ENCODE peak calls at places on chromosomes 13 and 19, in five cellular contexts. J is H1, H is stomach, E is esophagus muscularis mucosa, Q is K562. Z is an unnamed sample.

GRCh38 chr13:53254495-53254894 is 225.9 kb downstream of the OLFM4 start:
- DNase-seq in J (no peak), H (no peak), E (no peak), Q (peak), Z (no peak)

GRCh38 chr19:34269968-34270621 is 15.7 kb downstream of the GARRE1 start:
- DNase-seq in J (no peak), H (peak), E (no peak), Q (no peak), Z (peak)

GRCh38 chr19:47512183-47512947 is 2.5 kb downstream of the NAPA start:
- DNase-seq in J (no peak), H (peak), E (no peak), Q (no peak), Z (peak)

GRCh38 chr19:13931582-13932378 is 6.4 kb downstream of the PODNL1 start:
- DNase-seq in J (no peak), H (no peak), E (no peak), Q (peak), Z (no peak)

GRCh38 chr19:34806976-34807860 is 34.2 kb upstream of the ZNF599 start:
- DNase-seq in J (no peak), H (no peak), E (no peak), Q (no peak), Z (no peak)

GRCh38 chr19:8396563-8397203 is 6.5 kb downstream of the RAB11B start:
- DNase-seq in J (no peak), H (peak), E (no peak), Q (peak), Z (peak)

GRCh38 chr13:63910406-63910957 is 2494.8 kb upstream of the PCDH20 start:
- DNase-seq in J (no peak), H (no peak), E (no peak), Q (no peak), Z (no peak)

GRCh38 chr13:45521292-45521691 is 56.6 kb downstream of the COG3 start:
- DNase-seq in J (no peak), H (no peak), E (no peak), Q (no peak), Z (no peak)

GRCh38 chr19:51681286-51681956 is 11.7 kb upstream of the SPACA6 start:
- DNase-seq in J (no peak), H (no peak), E (no peak), Q (no peak), Z (no peak)

GRCh38 chr19:55640577-55641375 is at the start of gene ZNF580:
- DNase-seq in J (no peak), H (peak), E (no peak), Q (peak), Z (peak)

GRCh38 chr19:17784201-17785008 is 10.5 kb upstream of the B3GNT3 start:
- DNase-seq in J (no peak), H (peak), E (no peak), Q (peak), Z (peak)

GRCh38 chr19:5850743-5851293 is 431 bp downstream of the FUT3 start:
- DNase-seq in J (no peak), H (peak), E (no peak), Q (peak), Z (peak)

GRCh38 chr13:114155320-114155719 is 22.9 kb upstream of the RASA3 start:
- DNase-seq in J (no peak), H (no peak), E (no peak), Q (no peak), Z (no peak)

GRCh38 chr19:4713384-4713951 is 10.2 kb downstream of the DPP9 start:
- DNase-seq in J (no peak), H (peak), E (peak), Q (no peak), Z (peak)

GRCh38 chr19:18435848-18436631 is 1.9 kb downstream of the ISYNA1 start:
- DNase-seq in J (no peak), H (no peak), E (no peak), Q (no peak), Z (no peak)

GRCh38 chr19:54041969-54042606 is 21.6 kb downstream of the VSTM1 start:
- DNase-seq in J (no peak), H (no peak), E (no peak), Q (peak), Z (no peak)

GRCh38 chr13:44692173-44692713 is 116.1 kb upstream of the TSC22D1 start:
- DNase-seq in J (no peak), H (no peak), E (no peak), Q (no peak), Z (no peak)

GRCh38 chr13:21079206-21079605 is 17.8 kb upstream of the LATS2 start:
- DNase-seq in J (no peak), H (no peak), E (no peak), Q (no peak), Z (no peak)

GRCh38 chr19:46288896-46289588 is 7.8 kb upstream of the HIF3A start:
- DNase-seq in J (no peak), H (no peak), E (no peak), Q (no peak), Z (no peak)

GRCh38 chr19:46606681-46607440 is 5.7 kb downstream of the CALM3 start:
- DNase-seq in J (no peak), H (no peak), E (no peak), Q (no peak), Z (peak)

GRCh38 chr13:85529216-85529590 is 270.0 kb downstream of the SLITRK6 start:
- DNase-seq in J (no peak), H (no peak), E (no peak), Q (no peak), Z (no peak)

GRCh38 chr19:11160119-11160768 is 4.7 kb upstream of the SPC24 start:
- DNase-seq in J (no peak), H (no peak), E (no peak), Q (peak), Z (no peak)

GRCh38 chr19:38676878-38677646 is 29.6 kb downstream of the ACTN4 start:
- DNase-seq in J (no peak), H (no peak), E (no peak), Q (no peak), Z (no peak)
- TF ChIP-seq POLR2AphosphoS5 in J (no peak), H (no peak), E (no peak), Q (no peak), Z (no peak)

GRCh38 chr19:49850487-49851342 is at the start of gene PTOV1:
- DNase-seq in J (peak), H (peak), E (peak), Q (peak), Z (peak)
- TF ChIP-seq EP300 in J (no peak), H (no peak), E (no peak), Q (peak), Z (no peak)

DNA sequence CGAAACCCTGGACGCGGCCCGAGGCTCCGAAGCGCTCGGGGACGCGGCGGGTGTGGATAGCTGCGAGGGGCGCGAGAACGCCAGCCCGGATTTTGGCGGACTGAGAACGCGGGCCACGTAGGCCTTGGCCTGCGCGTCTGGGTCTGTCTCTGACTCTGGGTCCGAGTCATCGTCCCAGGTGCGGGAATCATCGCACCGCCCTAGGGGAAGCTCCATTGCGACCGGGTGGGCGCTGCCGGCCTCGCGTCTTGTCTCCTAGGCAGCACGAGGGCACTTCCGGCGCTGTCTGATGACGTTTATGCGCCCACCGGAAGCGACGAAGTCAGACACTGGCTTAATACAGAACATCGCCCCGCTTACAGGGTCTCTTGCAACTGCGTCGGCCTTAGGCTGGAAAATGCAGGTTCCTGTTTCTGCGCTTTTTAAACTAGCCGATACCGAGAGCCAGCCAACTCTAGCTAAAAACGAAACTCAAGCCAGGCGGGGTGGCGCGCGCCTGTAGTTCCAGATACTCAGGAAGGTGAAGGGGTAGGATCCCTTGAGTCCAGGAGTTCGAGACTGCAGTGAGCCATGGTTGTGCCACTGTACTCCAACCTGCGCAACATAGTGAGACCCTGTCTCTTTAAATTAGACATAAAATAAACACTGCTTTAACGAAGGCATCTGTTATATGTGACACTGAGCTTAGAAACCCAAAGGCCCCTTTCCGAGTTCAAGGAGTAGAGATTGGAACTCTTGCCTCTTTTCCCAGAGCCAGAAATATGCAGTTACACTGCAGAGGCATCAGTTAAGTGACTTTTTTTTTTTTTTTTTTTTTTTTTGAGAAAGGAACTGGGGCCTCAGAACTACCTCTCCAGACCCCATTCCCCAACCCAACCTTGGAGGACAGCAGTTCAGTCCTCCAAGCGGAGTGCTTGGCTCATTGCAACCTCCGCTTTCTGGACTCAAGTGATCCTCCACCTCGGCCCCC is at the start of gene FBXW9:
- DNase-seq in J (peak), H (peak), E (peak), Q (peak), Z (peak)
- TF ChIP-seq POLR2A in J (peak), H (no peak), E (no peak), Q (peak), Z (peak)

GRCh38 chr13:42354246-42355117 is 82.5 kb downstream of the AKAP11 start:
- DNase-seq in J (no peak), H (no peak), E (peak), Q (no peak), Z (no peak)
- TF ChIP-seq POLR2AphosphoS5 in J (no peak), H (no peak), E (no peak), Q (no peak), Z (no peak)

GRCh38 chr19:42270346-42271044 is 1.4 kb downstream of the CIC start:
- DNase-seq in J (no peak), H (peak), E (no peak), Q (peak), Z (peak)

GRCh38 chr19:42269518-42270345 is 680 bp downstream of the CIC start:
- DNase-seq in J (no peak), H (no peak), E (no peak), Q (no peak), Z (no peak)

GRCh38 chr19:42267644-42268141 is 1.4 kb upstream of the CIC start:
- DNase-seq in J (no peak), H (no peak), E (no peak), Q (no peak), Z (peak)

GRCh38 chr19:42268704-42269517 is at the start of gene CIC:
- DNase-seq in J (peak), H (peak), E (peak), Q (peak), Z (peak)

GRCh38 chr19:42268142-42268703 is 829 bp upstream of the CIC start:
- DNase-seq in J (peak), H (peak), E (peak), Q (peak), Z (peak)
- TF ChIP-seq EP300 in J (peak), H (peak), E (no peak), Q (peak), Z (peak)

DNA sequence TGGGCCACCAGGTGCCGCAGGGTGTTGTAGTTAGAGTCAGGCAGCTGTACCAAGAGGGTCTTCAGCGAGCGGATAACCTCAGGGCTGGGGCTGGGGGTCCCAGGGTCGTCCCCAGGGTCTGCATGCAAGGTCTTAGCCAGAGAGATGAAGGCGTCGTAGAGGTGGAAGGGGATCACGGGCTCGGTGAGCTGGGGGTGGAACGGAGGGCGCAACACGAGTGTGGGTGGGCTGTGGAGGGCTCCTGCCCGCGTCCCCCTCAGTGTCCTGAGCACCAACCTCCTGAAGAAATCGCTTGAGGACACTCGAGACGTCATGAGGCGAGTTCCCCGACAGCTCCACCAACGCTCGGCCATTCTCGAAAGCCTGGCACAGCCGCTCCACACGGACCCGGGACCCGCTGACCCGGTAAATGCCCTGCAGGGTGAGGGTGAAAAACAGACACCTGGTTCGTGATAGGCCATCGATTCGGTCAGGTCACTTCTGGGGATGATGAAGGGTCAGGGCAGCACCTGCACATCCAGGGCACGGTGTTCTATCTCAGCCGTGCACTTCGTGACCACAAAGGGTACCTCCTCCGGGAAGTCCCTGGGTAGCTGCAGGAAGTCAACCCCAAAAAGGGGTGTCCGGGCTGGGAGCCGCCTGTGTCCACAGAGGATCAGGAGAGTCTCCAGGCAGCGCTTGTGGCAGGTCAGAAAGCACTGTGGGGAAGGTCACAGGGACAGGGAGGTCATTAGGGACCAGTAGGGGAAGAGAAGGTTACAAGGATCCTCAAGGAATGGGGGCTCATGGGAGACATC is 6.7 kb upstream of the LPAR2 start:
- DNase-seq in J (no peak), H (no peak), E (no peak), Q (no peak), Z (no peak)
- TF ChIP-seq POLR2A in J (no peak), H (no peak), E (no peak), Q (no peak), Z (no peak)

GRCh38 chr13:108496364-108497215 is 132.8 kb upstream of the MYO16 start:
- DNase-seq in J (no peak), H (no peak), E (no peak), Q (no peak), Z (no peak)
- TF ChIP-seq POLR2AphosphoS5 in J (no peak), H (no peak), E (no peak), Q (no peak), Z (no peak)

DNA sequence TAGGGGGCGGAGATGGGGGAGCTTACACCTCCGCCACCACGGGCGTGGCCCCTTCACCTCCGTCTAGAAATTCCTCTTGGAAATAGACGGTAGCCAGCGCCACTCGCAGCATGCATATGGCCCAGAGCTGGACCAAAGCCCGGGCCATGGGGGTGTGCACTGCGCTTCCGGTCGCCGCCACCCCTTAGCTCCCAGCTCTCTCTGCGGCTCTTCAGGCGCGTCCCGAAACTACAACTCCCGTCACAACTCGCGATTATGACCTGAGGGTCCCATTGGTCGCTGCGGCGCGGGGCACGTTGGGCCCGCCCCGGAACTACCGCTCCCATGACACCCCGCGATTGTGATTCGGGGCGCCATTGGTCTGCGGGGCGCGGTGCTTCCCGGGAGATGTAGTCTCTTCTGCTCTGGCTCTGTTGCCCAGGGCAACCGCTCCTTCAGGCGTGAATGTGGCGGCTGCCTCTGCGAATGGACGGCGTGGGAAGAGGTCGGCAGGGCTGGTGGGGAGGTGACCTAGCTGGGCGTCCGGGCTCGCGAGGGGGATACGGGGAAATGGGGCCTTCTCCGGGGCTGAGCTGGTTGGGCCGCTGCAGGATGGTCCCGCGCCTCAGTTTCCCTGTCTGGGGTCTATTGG is at the start of the genes C19orf44 and CALR3:
- DNase-seq in J (peak), H (peak), E (peak), Q (peak), Z (peak)
- TF ChIP-seq EP300 in J (no peak), H (no peak), E (no peak), Q (peak), Z (no peak)

GRCh38 chr13:51192348-51192747 is 29.9 kb upstream of the FAM124A start:
- DNase-seq in J (no peak), H (no peak), E (peak), Q (no peak), Z (no peak)
- TF ChIP-seq POLR2A in J (no peak), H (no peak), E (no peak), Q (no peak), Z (no peak)

Z was measured in transverse colon.